ENCODE peak calls at places on chromosome 5, in seven cellular contexts. One of them, this sample, is unnamed.

GRCh38 chr5:58066557-58066956 is 393.3 kb downstream of the PLK2 start:
- DNase-seq in epithelial cell of esophagus: no peak
- DNase-seq in H1: no peak
- DNase-seq in sigmoid colon: no peak
- DNase-seq in dorsolateral prefrontal cortex: no peak
- DNase-seq in K562: no peak
- DNase-seq in B cell: no peak
- DNase-seq in this sample: no peak

GRCh38 chr5:123125953-123126352 is 36.9 kb downstream of the PRDM6 start:
- DNase-seq in epithelial cell of esophagus: peak; percentile 35
- DNase-seq in H1: no peak
- DNase-seq in sigmoid colon: no peak
- DNase-seq in dorsolateral prefrontal cortex: no peak
- DNase-seq in K562: peak; percentile 12
- DNase-seq in B cell: no peak
- DNase-seq in this sample: no peak

GRCh38 chr5:82924990-82925385 is 152.2 kb downstream of the TMEM167A start:
- DNase-seq in epithelial cell of esophagus: no peak
- DNase-seq in H1: no peak
- DNase-seq in sigmoid colon: no peak
- DNase-seq in dorsolateral prefrontal cortex: no peak
- DNase-seq in K562: no peak
- DNase-seq in B cell: no peak
- DNase-seq in this sample: no peak

GRCh38 chr5:75049581-75050274 is 2.6 kb downstream of the GCNT4 start:
- DNase-seq in epithelial cell of esophagus: peak; percentile 86
- DNase-seq in H1: peak; percentile 77
- DNase-seq in sigmoid colon: no peak
- DNase-seq in dorsolateral prefrontal cortex: peak; percentile 58
- DNase-seq in K562: peak; percentile 66
- DNase-seq in B cell: peak; percentile 60
- DNase-seq in this sample: no peak

GRCh38 chr5:99605904-99606303 is 677.1 kb upstream of the CHD1 start:
- DNase-seq in epithelial cell of esophagus: no peak
- DNase-seq in H1: no peak
- DNase-seq in sigmoid colon: no peak
- DNase-seq in dorsolateral prefrontal cortex: no peak
- DNase-seq in K562: no peak
- DNase-seq in B cell: no peak
- DNase-seq in this sample: no peak

GRCh38 chr5:56126487-56127179 is 106.5 kb downstream of the ANKRD55 start:
- DNase-seq in epithelial cell of esophagus: peak; percentile 48
- DNase-seq in H1: no peak
- DNase-seq in sigmoid colon: no peak
- DNase-seq in dorsolateral prefrontal cortex: peak; percentile 14
- DNase-seq in K562: no peak
- DNase-seq in B cell: no peak
- DNase-seq in this sample: no peak

GRCh38 chr5:149932445-149933350 is 11.9 kb downstream of the PDE6A start:
- DNase-seq in epithelial cell of esophagus: no peak
- DNase-seq in H1: peak; percentile 72
- DNase-seq in sigmoid colon: no peak
- DNase-seq in dorsolateral prefrontal cortex: no peak
- DNase-seq in K562: no peak
- DNase-seq in B cell: no peak
- DNase-seq in this sample: no peak

GRCh38 chr5:134114886-134115805 is 665 bp downstream of the TCF7 start:
- DNase-seq in epithelial cell of esophagus: no peak
- DNase-seq in H1: peak; percentile 77
- DNase-seq in sigmoid colon: no peak
- DNase-seq in dorsolateral prefrontal cortex: no peak
- DNase-seq in K562: peak; percentile 60
- DNase-seq in B cell: peak; percentile 71
- DNase-seq in this sample: no peak

GRCh38 chr5:932151-932627 is 39.5 kb downstream of the TRIP13 start:
- DNase-seq in epithelial cell of esophagus: no peak
- DNase-seq in H1: no peak
- DNase-seq in sigmoid colon: peak; percentile 54
- DNase-seq in dorsolateral prefrontal cortex: peak; percentile 1
- DNase-seq in K562: no peak
- DNase-seq in B cell: no peak
- DNase-seq in this sample: no peak

GRCh38 chr5:99398946-99399345 is 470.1 kb upstream of the CHD1 start:
- DNase-seq in epithelial cell of esophagus: no peak
- DNase-seq in H1: no peak
- DNase-seq in sigmoid colon: no peak
- DNase-seq in dorsolateral prefrontal cortex: no peak
- DNase-seq in K562: no peak
- DNase-seq in B cell: no peak
- DNase-seq in this sample: no peak

GRCh38 chr5:15834596-15835245 is 334.7 kb downstream of the FBXL7 start:
- DNase-seq in epithelial cell of esophagus: peak; percentile 91
- DNase-seq in H1: no peak
- DNase-seq in sigmoid colon: no peak
- DNase-seq in dorsolateral prefrontal cortex: no peak
- DNase-seq in K562: no peak
- DNase-seq in B cell: no peak
- DNase-seq in this sample: no peak

GRCh38 chr5:178211095-178212048 is 7.0 kb downstream of the HNRNPAB start:
- DNase-seq in epithelial cell of esophagus: no peak
- DNase-seq in H1: no peak
- DNase-seq in sigmoid colon: peak; percentile 12
- DNase-seq in dorsolateral prefrontal cortex: no peak
- DNase-seq in K562: no peak
- DNase-seq in B cell: no peak
- DNase-seq in this sample: peak; percentile 28

GRCh38 chr5:90632799-90633198 is 74.2 kb downstream of the ADGRV1 start:
- DNase-seq in epithelial cell of esophagus: no peak
- DNase-seq in H1: no peak
- DNase-seq in sigmoid colon: no peak
- DNase-seq in dorsolateral prefrontal cortex: no peak
- DNase-seq in K562: no peak
- DNase-seq in B cell: no peak
- DNase-seq in this sample: no peak

GRCh38 chr5:93274291-93274690 is 306.7 kb downstream of the NR2F1-AS1 start:
- DNase-seq in epithelial cell of esophagus: peak; percentile 52
- DNase-seq in H1: no peak
- DNase-seq in sigmoid colon: no peak
- DNase-seq in dorsolateral prefrontal cortex: no peak
- DNase-seq in K562: no peak
- DNase-seq in B cell: no peak
- DNase-seq in this sample: no peak

GRCh38 chr5:40437452-40437861 is 242.3 kb upstream of the PTGER4 start:
- DNase-seq in epithelial cell of esophagus: peak; percentile 87
- DNase-seq in H1: no peak
- DNase-seq in sigmoid colon: no peak
- DNase-seq in dorsolateral prefrontal cortex: no peak
- DNase-seq in K562: no peak
- DNase-seq in B cell: no peak
- DNase-seq in this sample: no peak

GRCh38 chr5:132526290-132526973 is 16.9 kb downstream of the IL5 start:
- DNase-seq in epithelial cell of esophagus: peak; percentile 54
- DNase-seq in H1: peak; percentile 74
- DNase-seq in sigmoid colon: no peak
- DNase-seq in dorsolateral prefrontal cortex: no peak
- DNase-seq in K562: peak; percentile 70
- DNase-seq in B cell: peak; percentile 25
- DNase-seq in this sample: no peak

GRCh38 chr5:134132372-134133212 is 18.1 kb downstream of the TCF7 start:
- DNase-seq in epithelial cell of esophagus: no peak
- DNase-seq in H1: peak; percentile 68
- DNase-seq in sigmoid colon: peak; percentile 37
- DNase-seq in dorsolateral prefrontal cortex: no peak
- DNase-seq in K562: no peak
- DNase-seq in B cell: peak; percentile 58
- DNase-seq in this sample: peak; percentile 69

GRCh38 chr5:132228241-132229035 is 785 bp upstream of the P4HA2 start:
- DNase-seq in epithelial cell of esophagus: no peak
- DNase-seq in H1: peak; percentile 49
- DNase-seq in sigmoid colon: peak; percentile 64
- DNase-seq in dorsolateral prefrontal cortex: no peak
- DNase-seq in K562: no peak
- DNase-seq in B cell: peak; percentile 44
- DNase-seq in this sample: peak; percentile 54

GRCh38 chr5:178531786-178532185 is 58.4 kb downstream of the COL23A1 start:
- DNase-seq in epithelial cell of esophagus: no peak
- DNase-seq in H1: no peak
- DNase-seq in sigmoid colon: no peak
- DNase-seq in dorsolateral prefrontal cortex: no peak
- DNase-seq in K562: no peak
- DNase-seq in B cell: no peak
- DNase-seq in this sample: no peak

GRCh38 chr5:62812653-62813329 is 234.2 kb downstream of the LRRC70 start:
- DNase-seq in epithelial cell of esophagus: no peak
- DNase-seq in H1: no peak
- DNase-seq in sigmoid colon: no peak
- DNase-seq in dorsolateral prefrontal cortex: no peak
- DNase-seq in K562: no peak
- DNase-seq in B cell: no peak
- DNase-seq in this sample: no peak

GRCh38 chr5:181134259-181134658 is 3.3 kb upstream of the OR2V1 start:
- DNase-seq in epithelial cell of esophagus: no peak
- DNase-seq in H1: no peak
- DNase-seq in sigmoid colon: no peak
- DNase-seq in dorsolateral prefrontal cortex: no peak
- DNase-seq in K562: no peak
- DNase-seq in B cell: no peak
- DNase-seq in this sample: no peak

GRCh38 chr5:78975035-78975434 is 10.1 kb downstream of the ARSB start:
- DNase-seq in epithelial cell of esophagus: peak; percentile 21
- DNase-seq in H1: no peak
- DNase-seq in sigmoid colon: no peak
- DNase-seq in dorsolateral prefrontal cortex: no peak
- DNase-seq in K562: no peak
- DNase-seq in B cell: no peak
- DNase-seq in this sample: no peak

GRCh38 chr5:383621-384020 is 59.4 kb upstream of the EXOC3 start:
- DNase-seq in epithelial cell of esophagus: no peak
- DNase-seq in H1: no peak
- DNase-seq in sigmoid colon: no peak
- DNase-seq in dorsolateral prefrontal cortex: peak; percentile 4
- DNase-seq in K562: no peak
- DNase-seq in B cell: no peak
- DNase-seq in this sample: no peak

GRCh38 chr5:154754460-154755360 is 467 bp upstream of the LARP1 start:
- DNase-seq in epithelial cell of esophagus: peak; percentile 100
- DNase-seq in H1: peak; percentile 99
- DNase-seq in sigmoid colon: peak; percentile 100
- DNase-seq in dorsolateral prefrontal cortex: peak; percentile 99
- DNase-seq in K562: peak; percentile 97
- DNase-seq in B cell: peak; percentile 97
- DNase-seq in this sample: peak; percentile 100
- TF ChIP-seq CTCF in epithelial cell of esophagus: peak; percentile 46
- TF ChIP-seq CTCF in H1: peak; percentile 66
- TF ChIP-seq CTCF in sigmoid colon: peak; percentile 17
- TF ChIP-seq CTCF in dorsolateral prefrontal cortex: no peak
- TF ChIP-seq CTCF in K562: peak; percentile 61
- TF ChIP-seq CTCF in B cell: peak; percentile 45
- TF ChIP-seq CTCF in this sample: peak; percentile 70

GRCh38 chr5:172334196-172334595 is 50.6 kb upstream of the UBTD2 start:
- DNase-seq in epithelial cell of esophagus: no peak
- DNase-seq in H1: peak; percentile 64
- DNase-seq in sigmoid colon: no peak
- DNase-seq in dorsolateral prefrontal cortex: no peak
- DNase-seq in K562: no peak
- DNase-seq in B cell: no peak
- DNase-seq in this sample: no peak
- TF ChIP-seq CTCF in epithelial cell of esophagus: no peak
- TF ChIP-seq CTCF in H1: peak; percentile 80
- TF ChIP-seq CTCF in sigmoid colon: no peak
- TF ChIP-seq CTCF in dorsolateral prefrontal cortex: no peak
- TF ChIP-seq CTCF in K562: peak; percentile 28
- TF ChIP-seq CTCF in B cell: no peak
- TF ChIP-seq CTCF in this sample: peak; percentile 27

GRCh38 chr5:135318037-135318436 is 81.0 kb downstream of the MACROH2A1 start:
- DNase-seq in epithelial cell of esophagus: no peak
- DNase-seq in H1: peak; percentile 13
- DNase-seq in sigmoid colon: no peak
- DNase-seq in dorsolateral prefrontal cortex: no peak
- DNase-seq in K562: no peak
- DNase-seq in B cell: no peak
- DNase-seq in this sample: no peak

GRCh38 chr5:135317286-135317685 is 81.7 kb downstream of the MACROH2A1 start:
- DNase-seq in epithelial cell of esophagus: no peak
- DNase-seq in H1: peak; percentile 6
- DNase-seq in sigmoid colon: no peak
- DNase-seq in dorsolateral prefrontal cortex: no peak
- DNase-seq in K562: no peak
- DNase-seq in B cell: no peak
- DNase-seq in this sample: no peak

GRCh38 chr5:135313405-135313804 is 85.6 kb downstream of the MACROH2A1 start:
- DNase-seq in epithelial cell of esophagus: no peak
- DNase-seq in H1: no peak
- DNase-seq in sigmoid colon: no peak
- DNase-seq in dorsolateral prefrontal cortex: no peak
- DNase-seq in K562: no peak
- DNase-seq in B cell: no peak
- DNase-seq in this sample: no peak

GRCh38 chr5:135313946-135314345 is 85.1 kb downstream of the MACROH2A1 start:
- DNase-seq in epithelial cell of esophagus: no peak
- DNase-seq in H1: no peak
- DNase-seq in sigmoid colon: no peak
- DNase-seq in dorsolateral prefrontal cortex: no peak
- DNase-seq in K562: no peak
- DNase-seq in B cell: no peak
- DNase-seq in this sample: no peak

DNA sequence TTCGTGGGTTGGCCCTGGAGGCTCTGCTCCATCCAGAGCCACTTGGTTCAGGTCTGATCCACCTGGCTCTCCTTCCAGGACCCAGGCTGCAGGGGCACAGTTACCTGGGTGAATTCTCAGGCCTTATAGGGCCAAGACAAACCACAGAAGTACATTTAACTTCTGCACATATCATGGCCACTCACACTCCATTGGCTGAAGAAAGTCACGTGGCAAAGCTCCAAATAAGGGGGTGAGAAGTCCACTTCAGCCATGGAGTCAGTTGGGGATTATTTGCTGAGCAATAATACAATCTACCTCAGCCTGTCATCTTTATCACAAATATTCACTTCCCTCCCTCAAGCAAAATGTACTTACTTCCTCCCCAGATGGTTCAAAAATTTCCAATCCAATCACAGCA is 83.6 kb downstream of the MACROH2A1 start:
- DNase-seq in epithelial cell of esophagus: no peak
- DNase-seq in H1: no peak
- DNase-seq in sigmoid colon: no peak
- DNase-seq in dorsolateral prefrontal cortex: no peak
- DNase-seq in K562: no peak
- DNase-seq in B cell: peak; percentile 0
- DNase-seq in this sample: no peak
- TF ChIP-seq CTCF in epithelial cell of esophagus: no peak
- TF ChIP-seq CTCF in H1: no peak
- TF ChIP-seq CTCF in sigmoid colon: no peak
- TF ChIP-seq CTCF in dorsolateral prefrontal cortex: no peak
- TF ChIP-seq CTCF in K562: no peak
- TF ChIP-seq CTCF in B cell: no peak
- TF ChIP-seq CTCF in this sample: no peak

DNA sequence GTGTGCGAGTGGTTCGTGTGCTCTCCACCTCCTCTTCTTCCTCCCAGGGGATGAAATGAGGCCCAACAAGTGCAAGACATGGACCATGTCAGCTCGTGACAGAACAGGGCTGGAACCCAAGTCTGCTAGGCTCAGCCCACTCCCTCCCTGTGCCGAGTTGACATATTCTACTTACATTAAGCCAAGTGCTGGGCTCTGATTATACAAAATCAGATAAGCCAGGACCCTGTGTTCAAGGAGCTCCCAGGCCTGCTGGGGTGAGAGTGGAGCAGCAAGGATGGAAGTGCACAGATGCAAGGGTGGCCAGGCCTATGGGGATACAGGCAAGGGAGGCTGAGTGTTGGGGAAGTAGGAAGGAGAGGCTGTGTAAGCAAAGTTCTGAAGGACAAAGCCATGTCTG is 97.9 kb upstream of the MSX2 start:
- DNase-seq in epithelial cell of esophagus: no peak
- DNase-seq in H1: no peak
- DNase-seq in sigmoid colon: peak; percentile 17
- DNase-seq in dorsolateral prefrontal cortex: no peak
- DNase-seq in K562: no peak
- DNase-seq in B cell: no peak
- DNase-seq in this sample: no peak
- TF ChIP-seq CTCF in epithelial cell of esophagus: no peak
- TF ChIP-seq CTCF in H1: no peak
- TF ChIP-seq CTCF in sigmoid colon: no peak
- TF ChIP-seq CTCF in dorsolateral prefrontal cortex: no peak
- TF ChIP-seq CTCF in K562: no peak
- TF ChIP-seq CTCF in B cell: no peak
- TF ChIP-seq CTCF in this sample: no peak

This sample was measured in chondrocyte.